ENCODE peak calls at places on chromosomes 5 and 9, in ten cellular contexts. K is uterus, Y is aorta, L is AG08395, E is gastrocnemius medialis, J is smooth muscle cell of the brain vasculature, O is naive B cell, C is epithelial cell of esophagus, V is endothelial cell, D is frontal cortex. R is an unnamed sample.

GRCh38 chr9:112874006-112874405 is 16.7 kb downstream of the SLC46A2 start:
- DNase-seq in C (no peak), L (peak; percentile 26), D (no peak), J (no peak), Y (no peak), O (no peak), V (no peak), E (no peak), K (no peak), R (no peak)

GRCh38 chr5:135999396-136000139 is 29.2 kb upstream of the TGFBI start:
- DNase-seq in J (no peak), O (no peak), L (no peak), D (no peak), K (no peak), V (no peak), C (no peak), Y (no peak), E (no peak), R (no peak)

GRCh38 chr5:1118231-1118698 is 6.4 kb upstream of the SLC12A7 start:
- DNase-seq in L (no peak), K (peak; percentile 85), D (no peak), E (peak; percentile 71), Y (no peak), J (no peak), V (no peak), O (no peak), C (peak; percentile 16), R (no peak)

GRCh38 chr5:170644501-170644900 is 139.0 kb upstream of the GABRP start:
- DNase-seq in V (no peak), O (no peak), E (no peak), Y (no peak), C (no peak), K (no peak), J (no peak), D (no peak), L (no peak), R (no peak)

GRCh38 chr9:115057559-115057958 is 60.4 kb downstream of the TNC start:
- DNase-seq in J (no peak), K (no peak), O (no peak), E (no peak), V (no peak), D (no peak), Y (no peak), L (no peak), C (no peak), R (no peak)

GRCh38 chr9:36222449-36222848 is 31.7 kb downstream of the CLTA start:
- DNase-seq in C (no peak), Y (no peak), L (no peak), E (no peak), V (no peak), D (no peak), J (no peak), K (no peak), O (no peak), R (no peak)

GRCh38 chr9:108786756-108787663 is 68.8 kb downstream of the ACTL7B start:
- DNase-seq in D (no peak), O (no peak), E (no peak), L (peak; percentile 33), V (no peak), K (no peak), Y (no peak), J (no peak), C (peak; percentile 95), R (no peak)

GRCh38 chr5:2417301-2417700 is 334.2 kb downstream of the IRX2 start:
- DNase-seq in V (no peak), O (no peak), L (no peak), C (no peak), D (no peak), J (no peak), K (no peak), E (no peak), Y (no peak), R (no peak)

GRCh38 chr9:121802753-121803152 is 151.3 kb downstream of the DAB2IP start:
- DNase-seq in L (no peak), K (no peak), C (no peak), D (no peak), E (no peak), Y (no peak), V (no peak), J (no peak), O (no peak), R (no peak)

GRCh38 chr5:37776826-37777225 is 63.0 kb downstream of the GDNF start:
- DNase-seq in L (peak; percentile 94), K (no peak), J (no peak), E (no peak), D (no peak), Y (no peak), O (no peak), V (no peak), C (no peak), R (no peak)